ENCODE peak calls at places on chromosomes 16 and 17, in nine cellular contexts. T, L, X, B, Z, M, Q, F and R are unnamed samples.

GRCh38 chr16:67942200-67942509 is 1.8 kb downstream of the LCAT start:
- DNase-seq in T (no peak), L (no peak), X (no peak), B (no peak), Z (peak), M (peak), Q (no peak), F (peak), R (peak)

GRCh38 chr16:56777533-56777932 is 47.6 kb downstream of the NUP93 start:
- DNase-seq in T (no peak), L (no peak), X (no peak), B (no peak), Z (no peak), M (no peak), Q (no peak), F (no peak), R (no peak)

GRCh38 chr16:88616320-88616719 is 22.1 kb upstream of the IL17C start:
- DNase-seq in T (peak), L (no peak), X (no peak), B (no peak), Z (peak), M (peak), Q (no peak), F (no peak), R (no peak)

GRCh38 chr16:89230210-89230609 is 12.7 kb downstream of the ZNF778 start:
- DNase-seq in T (no peak), L (no peak), X (no peak), B (no peak), Z (no peak), M (no peak), Q (no peak), F (no peak), R (no peak)

GRCh38 chr16:77211880-77212735 is 12.9 kb downstream of the SYCE1L start:
- DNase-seq in T (peak), L (no peak), X (no peak), B (no peak), Z (peak), M (peak), Q (no peak), F (peak), R (peak)

GRCh38 chr17:72446118-72446517 is 325.3 kb downstream of the SOX9 start:
- DNase-seq in T (no peak), L (no peak), X (no peak), B (no peak), Z (no peak), M (no peak), Q (no peak), F (no peak), R (no peak)

GRCh38 chr16:85310868-85311585 is 198.8 kb upstream of the CIBAR2 start:
- DNase-seq in T (no peak), L (no peak), X (no peak), B (no peak), Z (peak), M (no peak), Q (no peak), F (peak), R (no peak)

GRCh38 chr16:27549857-27550581 is at the start of the genes GTF3C1 and KATNIP:
- DNase-seq in T (peak), L (peak), X (peak), B (peak), Z (peak), M (peak), Q (peak), F (peak), R (peak)

GRCh38 chr16:11726008-11726407 is 16.6 kb downstream of the TXNDC11 start:
- DNase-seq in T (no peak), L (no peak), X (no peak), B (no peak), Z (no peak), M (peak), Q (no peak), F (no peak), R (no peak)

GRCh38 chr16:11059588-11059987 is 115.2 kb downstream of the CLEC16A start:
- DNase-seq in T (no peak), L (no peak), X (no peak), B (no peak), Z (no peak), M (no peak), Q (no peak), F (no peak), R (no peak)

GRCh38 chr16:79605999-79606398 is 5.5 kb upstream of the MAF start:
- DNase-seq in T (peak), L (peak), X (no peak), B (no peak), Z (no peak), M (no peak), Q (no peak), F (peak), R (peak)

GRCh38 chr17:80847506-80848230 is 144.0 kb upstream of the CHMP6 start:
- DNase-seq in T (no peak), L (no peak), X (no peak), B (no peak), Z (no peak), M (no peak), Q (no peak), F (no peak), R (no peak)

GRCh38 chr17:4483012-4483840 is 15.5 kb upstream of the SPNS2 start:
- DNase-seq in T (peak), L (no peak), X (no peak), B (no peak), Z (no peak), M (peak), Q (no peak), F (no peak), R (no peak)

GRCh38 chr16:35754391-35755369 is 2295.3 kb downstream of the TP53TG3F start:
- DNase-seq in T (no peak), L (no peak), X (no peak), B (no peak), Z (no peak), M (no peak), Q (no peak), F (no peak), R (no peak)

GRCh38 chr17:66727634-66728570 is 107.0 kb upstream of the CACNG5 start:
- DNase-seq in T (peak), L (peak), X (peak), B (no peak), Z (peak), M (peak), Q (no peak), F (peak), R (peak)

GRCh38 chr17:66677201-66677981 is 157.5 kb upstream of the CACNG5 start:
- DNase-seq in T (no peak), L (no peak), X (peak), B (peak), Z (no peak), M (no peak), Q (peak), F (no peak), R (no peak)

GRCh38 chr17:9529033-9529748 is 46.4 kb downstream of the STX8 start:
- DNase-seq in T (no peak), L (no peak), X (peak), B (no peak), Z (no peak), M (no peak), Q (no peak), F (peak), R (no peak)

GRCh38 chr17:61221597-61222471 is 177.8 kb upstream of the TBX2 start:
- DNase-seq in T (no peak), L (no peak), X (no peak), B (no peak), Z (no peak), M (no peak), Q (no peak), F (no peak), R (no peak)

GRCh38 chr17:29096094-29096493 is 53.2 kb downstream of the PIPOX start:
- DNase-seq in T (no peak), L (no peak), X (no peak), B (no peak), Z (no peak), M (no peak), Q (no peak), F (no peak), R (no peak)

GRCh38 chr17:7020894-7021664 is 1.8 kb upstream of the BCL6B start:
- DNase-seq in T (no peak), L (no peak), X (no peak), B (no peak), Z (no peak), M (no peak), Q (no peak), F (no peak), R (no peak)

GRCh38 chr17:12402963-12403622 is 262.6 kb upstream of the MYOCD start:
- DNase-seq in T (no peak), L (no peak), X (peak), B (no peak), Z (no peak), M (no peak), Q (peak), F (no peak), R (no peak)

GRCh38 chr17:68445671-68446070 is 11.6 kb downstream of the WIPI1 start:
- DNase-seq in T (no peak), L (no peak), X (no peak), B (no peak), Z (no peak), M (no peak), Q (no peak), F (no peak), R (no peak)

GRCh38 chr17:78985395-78985794 is 5.7 kb upstream of the LGALS3BP start:
- DNase-seq in T (no peak), L (no peak), X (no peak), B (no peak), Z (no peak), M (no peak), Q (no peak), F (no peak), R (no peak)

GRCh38 chr16:68234188-68235104 is 1.5 kb downstream of the ESRP2 start:
- DNase-seq in T (peak), L (peak), X (no peak), B (peak), Z (peak), M (peak), Q (no peak), F (peak), R (no peak)

GRCh38 chr17:69593716-69594115 is 179.2 kb downstream of the MAP2K6 start:
- DNase-seq in T (no peak), L (no peak), X (no peak), B (no peak), Z (no peak), M (no peak), Q (no peak), F (no peak), R (no peak)

GRCh38 chr16:73064227-73064995 is 16.5 kb upstream of the ZFHX3 start:
- DNase-seq in T (no peak), L (no peak), X (peak), B (no peak), Z (no peak), M (no peak), Q (peak), F (peak), R (no peak)

GRCh38 chr16:86498155-86498651 is 12.1 kb upstream of the FOXF1 start:
- DNase-seq in T (no peak), L (no peak), X (no peak), B (no peak), Z (no peak), M (no peak), Q (no peak), F (no peak), R (no peak)

GRCh38 chr17:8253801-8254200 is 4.7 kb downstream of the PFAS start:
- DNase-seq in T (no peak), L (no peak), X (no peak), B (no peak), Z (peak), M (no peak), Q (no peak), F (no peak), R (no peak)

GRCh38 chr16:82370282-82370681 is 200.3 kb upstream of the MPHOSPH6 start:
- DNase-seq in T (no peak), L (no peak), X (no peak), B (no peak), Z (no peak), M (no peak), Q (no peak), F (no peak), R (no peak)

GRCh38 chr16:46727184-46727583 is 21.0 kb downstream of the MYLK3 start:
- DNase-seq in T (no peak), L (no peak), X (no peak), B (no peak), Z (no peak), M (no peak), Q (no peak), F (no peak), R (no peak)

GRCh38 chr16:2162676-2163118 is 7.1 kb downstream of the TRAF7 start:
- DNase-seq in T (no peak), L (no peak), X (no peak), B (no peak), Z (no peak), M (peak), Q (no peak), F (no peak), R (no peak)

GRCh38 chr17:70989301-70989700 is 820.0 kb downstream of the KCNJ2 start:
- DNase-seq in T (no peak), L (no peak), X (no peak), B (no peak), Z (no peak), M (no peak), Q (no peak), F (no peak), R (no peak)

GRCh38 chr16:24853169-24853824 is 7.5 kb downstream of the SLC5A11 start:
- DNase-seq in T (no peak), L (no peak), X (no peak), B (no peak), Z (no peak), M (no peak), Q (no peak), F (no peak), R (no peak)

GRCh38 chr17:49497147-49498036 is 2.3 kb downstream of the NGFR start:
- DNase-seq in T (no peak), L (no peak), X (peak), B (no peak), Z (peak), M (peak), Q (no peak), F (peak), R (peak)

GRCh38 chr17:64039106-64039400 is 18.6 kb upstream of the ICAM2 start:
- DNase-seq in T (no peak), L (no peak), X (no peak), B (no peak), Z (no peak), M (no peak), Q (no peak), F (no peak), R (no peak)

DNA sequence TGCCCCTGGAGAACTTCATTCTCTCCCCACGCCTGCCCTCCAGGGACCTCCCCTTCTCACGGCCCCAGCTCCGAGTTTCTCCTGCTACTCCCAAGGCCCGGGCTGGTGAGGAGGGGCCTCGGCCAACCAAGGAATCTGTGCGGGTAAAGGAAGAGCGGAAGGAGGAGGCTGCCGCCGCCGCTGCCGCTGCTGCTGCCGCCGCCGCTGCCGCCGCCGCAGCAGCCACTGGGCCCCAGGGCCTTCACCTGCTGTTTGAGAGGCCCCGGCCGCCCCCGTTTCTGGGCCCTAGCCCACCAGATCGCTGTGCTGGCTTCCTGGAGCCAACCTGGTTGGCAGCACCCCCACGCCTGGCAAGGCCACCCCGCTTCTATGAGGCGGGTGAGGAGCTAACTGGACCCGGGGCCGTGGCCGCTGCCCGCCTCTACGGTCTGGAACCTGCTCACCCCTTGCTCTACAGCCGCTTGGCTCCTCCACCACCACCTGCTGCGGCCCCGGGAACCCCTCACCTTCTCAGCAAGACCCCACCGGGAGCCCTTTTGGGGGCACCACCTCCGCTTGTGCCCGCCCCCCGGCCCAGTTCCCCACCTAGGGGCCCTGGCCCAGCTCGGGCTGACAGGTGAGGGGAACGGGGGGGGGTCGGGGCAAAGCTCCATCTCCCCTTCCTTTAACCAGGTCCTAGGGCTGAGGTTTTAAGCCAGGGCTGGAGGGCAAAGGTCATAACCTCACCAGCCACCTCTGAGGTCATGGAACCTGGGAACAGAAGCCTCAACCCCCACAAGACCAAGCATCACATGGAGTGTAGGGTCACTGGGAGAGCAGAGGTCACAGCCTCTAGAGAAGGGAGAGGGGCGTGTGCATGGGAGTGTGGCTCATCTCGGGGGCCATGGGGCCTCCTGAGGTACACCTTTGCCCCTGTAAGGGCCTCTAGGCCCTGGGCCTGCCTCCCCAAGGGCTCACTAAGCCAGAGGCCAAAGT is 11.1 kb downstream of the FBRS start:
- DNase-seq in T (no peak), L (no peak), X (no peak), B (no peak), Z (no peak), M (no peak), Q (no peak), F (no peak), R (no peak)
- TF ChIP-seq CTCF in T (no peak), L (no peak), X (no peak), B (no peak), Z (no peak), M (no peak), Q (no peak), F (no peak), R (no peak)

DNA sequence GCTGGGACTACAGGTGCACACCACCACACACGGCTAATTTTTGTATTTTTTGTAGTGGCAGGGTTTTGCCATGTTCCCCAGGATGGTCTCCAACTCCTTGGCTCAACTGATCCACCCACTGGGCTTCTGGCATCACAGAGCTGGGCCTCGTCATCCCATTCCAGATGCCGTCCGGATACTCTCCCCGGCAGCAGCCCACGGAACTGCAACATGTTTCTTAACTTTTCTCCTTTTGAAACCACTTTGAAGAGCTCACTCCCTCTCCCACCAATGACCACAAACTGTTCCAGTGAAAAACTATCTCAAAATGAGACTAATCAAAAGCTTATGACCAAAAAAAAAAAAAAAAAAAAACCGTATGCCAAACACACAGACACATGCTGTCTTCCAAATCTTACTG is 17.6 kb downstream of the PEMT start:
- DNase-seq in T (no peak), L (peak), X (peak), B (no peak), Z (no peak), M (no peak), Q (no peak), F (no peak), R (no peak)
- TF ChIP-seq CTCF in T (no peak), L (no peak), X (no peak), B (no peak), Z (no peak), M (no peak), Q (no peak), F (no peak), R (no peak)

DNA sequence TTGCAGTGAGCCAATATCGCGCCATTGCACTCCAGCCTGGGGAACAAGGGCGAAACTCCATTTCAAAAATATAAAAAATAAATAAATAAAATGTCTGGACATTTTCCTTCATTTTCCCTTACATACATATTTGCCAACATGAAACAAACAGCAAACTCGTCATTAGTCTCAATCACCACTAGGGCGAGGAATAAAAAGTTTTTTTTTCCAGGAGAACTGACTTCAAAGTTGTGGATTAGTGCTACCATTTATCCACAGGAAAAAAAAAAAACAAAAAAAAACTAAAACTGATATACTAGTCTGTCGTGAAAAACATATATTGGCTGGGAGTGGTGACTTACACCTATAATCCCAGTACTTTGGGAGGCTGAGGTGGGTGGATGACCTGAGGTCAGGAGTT is 77.0 kb upstream of the MTMR4 start:
- DNase-seq in T (no peak), L (no peak), X (no peak), B (no peak), Z (no peak), M (no peak), Q (no peak), F (peak), R (no peak)
- TF ChIP-seq CTCF in T (no peak), L (no peak), X (no peak), B (no peak), Z (no peak), M (no peak), Q (no peak), F (no peak), R (peak)

DNA sequence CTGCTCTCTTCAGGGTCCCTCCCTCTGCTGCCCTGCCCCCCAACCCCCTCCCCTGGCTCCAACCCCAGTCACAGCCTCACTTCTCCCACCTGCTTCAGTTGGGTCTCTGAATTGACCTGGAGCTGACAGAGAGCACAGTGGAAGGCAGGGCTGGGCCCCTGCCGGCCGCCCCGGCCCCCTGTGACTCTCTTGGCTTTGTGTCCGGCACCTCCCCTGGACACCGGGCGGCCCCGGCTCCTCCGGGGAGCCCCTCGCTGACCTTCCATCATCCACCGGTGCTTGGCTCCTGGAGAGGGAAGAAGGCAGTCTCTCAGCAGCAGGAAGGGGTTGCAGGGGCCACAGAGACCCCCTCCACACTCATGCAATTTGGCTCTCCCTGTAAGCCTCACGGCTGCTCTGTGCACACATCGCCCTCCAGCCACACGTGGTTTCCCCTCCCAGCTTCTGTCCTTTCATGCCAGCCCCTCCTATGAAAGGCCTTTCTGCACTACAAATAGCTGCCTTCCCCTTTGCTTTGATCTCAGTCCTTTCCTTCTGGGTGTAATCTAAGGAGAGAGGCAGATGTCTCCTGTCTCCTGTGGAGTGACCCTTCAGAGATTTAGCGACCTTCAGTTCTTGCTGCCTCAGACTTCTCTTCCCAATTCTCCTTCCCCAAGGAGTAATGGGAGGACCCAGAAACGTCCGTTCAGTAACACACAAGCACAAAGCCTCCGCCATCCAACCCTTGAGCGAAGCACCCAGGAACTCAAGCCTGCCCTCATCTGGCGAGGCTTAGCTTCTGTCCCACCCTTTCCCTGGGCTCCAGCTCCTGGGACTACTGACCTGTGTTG is 8.3 kb downstream of the NKIRAS2 start:
- DNase-seq in T (no peak), L (no peak), X (no peak), B (no peak), Z (no peak), M (peak), Q (no peak), F (peak), R (peak)
- TF ChIP-seq CTCF in T (no peak), L (no peak), X (no peak), B (peak), Z (no peak), M (peak), Q (peak), F (peak), R (peak)

GRCh38 chr16:16996830-16997229 is 473.9 kb downstream of the XYLT1 start:
- DNase-seq in T (no peak), L (no peak), X (no peak), B (no peak), Z (no peak), M (no peak), Q (no peak), F (peak), R (no peak)

GRCh38 chr16:16994831-16995230 is 475.9 kb downstream of the XYLT1 start:
- DNase-seq in T (no peak), L (no peak), X (no peak), B (no peak), Z (no peak), M (no peak), Q (no peak), F (peak), R (no peak)

GRCh38 chr16:16988963-16989362 is 481.8 kb downstream of the XYLT1 start:
- DNase-seq in T (no peak), L (no peak), X (no peak), B (no peak), Z (no peak), M (no peak), Q (no peak), F (no peak), R (no peak)

GRCh38 chr16:16992986-16993783 is 477.6 kb downstream of the XYLT1 start:
- DNase-seq in T (no peak), L (no peak), X (no peak), B (no peak), Z (no peak), M (no peak), Q (no peak), F (no peak), R (peak)

GRCh38 chr16:16991711-16992110 is 479.0 kb downstream of the XYLT1 start:
- DNase-seq in T (no peak), L (no peak), X (no peak), B (no peak), Z (no peak), M (no peak), Q (no peak), F (peak), R (no peak)
- TF ChIP-seq CTCF in T (no peak), L (no peak), X (no peak), B (no peak), Z (no peak), M (no peak), Q (no peak), F (peak), R (no peak)